ENCODE peak calls at places on chromosomes 11 and 22, in six cellular contexts. One of them, this sample, is unnamed.

GRCh38 chr11:123494195-123495050 is 64.4 kb downstream of the GRAMD1B start:
- DNase-seq in Calu3: no peak
- DNase-seq in OCI-LY7: no peak
- DNase-seq in endodermal cell: peak; percentile 63
- DNase-seq in lower lobe of right lung: no peak
- DNase-seq in dorsolateral prefrontal cortex: no peak
- DNase-seq in this sample: peak; percentile 33

GRCh38 chr11:128590587-128590986 is 3.2 kb upstream of the ETS1 start:
- DNase-seq in Calu3: no peak
- DNase-seq in OCI-LY7: no peak
- DNase-seq in endodermal cell: no peak
- DNase-seq in lower lobe of right lung: no peak
- DNase-seq in dorsolateral prefrontal cortex: no peak
- DNase-seq in this sample: no peak

GRCh38 chr11:57460017-57460755 is at the start of gene RTN4RL2:
- DNase-seq in Calu3: peak; percentile 44
- DNase-seq in OCI-LY7: peak; percentile 73
- DNase-seq in endodermal cell: peak; percentile 89
- DNase-seq in lower lobe of right lung: peak; percentile 61
- DNase-seq in dorsolateral prefrontal cortex: no peak
- DNase-seq in this sample: no peak

GRCh38 chr11:11757871-11758270 is 83.9 kb upstream of the USP47 start:
- DNase-seq in Calu3: no peak
- DNase-seq in OCI-LY7: no peak
- DNase-seq in endodermal cell: no peak
- DNase-seq in lower lobe of right lung: no peak
- DNase-seq in dorsolateral prefrontal cortex: no peak
- DNase-seq in this sample: no peak

GRCh38 chr11:86718999-86719398 is 46.6 kb upstream of the ME3 start:
- DNase-seq in Calu3: no peak
- DNase-seq in OCI-LY7: no peak
- DNase-seq in endodermal cell: no peak
- DNase-seq in lower lobe of right lung: no peak
- DNase-seq in dorsolateral prefrontal cortex: no peak
- DNase-seq in this sample: no peak

GRCh38 chr11:13891911-13892310 is 70.6 kb upstream of the SPON1 start:
- DNase-seq in Calu3: no peak
- DNase-seq in OCI-LY7: peak; percentile 55
- DNase-seq in endodermal cell: no peak
- DNase-seq in lower lobe of right lung: no peak
- DNase-seq in dorsolateral prefrontal cortex: no peak
- DNase-seq in this sample: no peak

GRCh38 chr22:26806445-26807170 is 149.2 kb downstream of the MIAT start:
- DNase-seq in Calu3: no peak
- DNase-seq in OCI-LY7: no peak
- DNase-seq in endodermal cell: no peak
- DNase-seq in lower lobe of right lung: no peak
- DNase-seq in dorsolateral prefrontal cortex: no peak
- DNase-seq in this sample: no peak

GRCh38 chr22:23067023-23067650 is 3.2 kb upstream of the GNAZ start:
- DNase-seq in Calu3: no peak
- DNase-seq in OCI-LY7: no peak
- DNase-seq in endodermal cell: peak; percentile 35
- DNase-seq in lower lobe of right lung: peak; percentile 32
- DNase-seq in dorsolateral prefrontal cortex: peak; percentile 27
- DNase-seq in this sample: no peak

GRCh38 chr11:106446961-106447360 is 369.5 kb downstream of the AASDHPPT start:
- DNase-seq in Calu3: no peak
- DNase-seq in OCI-LY7: no peak
- DNase-seq in endodermal cell: no peak
- DNase-seq in lower lobe of right lung: no peak
- DNase-seq in dorsolateral prefrontal cortex: no peak
- DNase-seq in this sample: no peak

GRCh38 chr22:29528144-29528543 is 25.4 kb downstream of the THOC5 start:
- DNase-seq in Calu3: no peak
- DNase-seq in OCI-LY7: peak; percentile 45
- DNase-seq in endodermal cell: no peak
- DNase-seq in lower lobe of right lung: no peak
- DNase-seq in dorsolateral prefrontal cortex: no peak
- DNase-seq in this sample: no peak

GRCh38 chr22:30969532-30970355 is 679 bp downstream of the TUG1 start:
- DNase-seq in Calu3: peak; percentile 45
- DNase-seq in OCI-LY7: peak; percentile 79
- DNase-seq in endodermal cell: peak; percentile 74
- DNase-seq in lower lobe of right lung: no peak
- DNase-seq in dorsolateral prefrontal cortex: no peak
- DNase-seq in this sample: peak; percentile 1

DNA sequence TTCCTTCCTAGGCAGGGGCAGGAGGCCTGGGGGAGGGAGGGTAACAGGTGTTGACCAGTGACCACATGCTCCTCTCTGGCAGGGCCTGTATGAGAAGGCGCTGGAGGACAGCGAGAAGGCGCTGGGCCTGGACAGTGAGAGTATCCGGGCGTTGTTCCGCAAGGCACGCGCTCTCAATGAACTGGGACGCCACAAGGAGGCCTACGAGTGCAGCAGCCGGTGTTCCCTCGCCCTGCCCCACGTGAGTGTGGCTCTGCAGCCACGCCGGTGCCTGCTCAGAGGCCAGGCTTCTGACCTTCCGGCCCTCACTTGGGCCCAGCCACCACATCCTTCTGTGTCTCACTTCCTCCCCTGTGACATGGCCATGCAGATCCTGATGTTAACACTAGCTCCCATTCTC is 25.8 kb downstream of the ZC3H7B start:
- DNase-seq in Calu3: no peak
- DNase-seq in OCI-LY7: no peak
- DNase-seq in endodermal cell: no peak
- DNase-seq in lower lobe of right lung: no peak
- DNase-seq in dorsolateral prefrontal cortex: peak; percentile 49
- DNase-seq in this sample: no peak
- TF ChIP-seq CTCF in Calu3: no peak
- TF ChIP-seq CTCF in OCI-LY7: no peak
- TF ChIP-seq CTCF in endodermal cell: no peak
- TF ChIP-seq CTCF in lower lobe of right lung: no peak
- TF ChIP-seq CTCF in dorsolateral prefrontal cortex: peak; percentile 66
- TF ChIP-seq CTCF in this sample: no peak

GRCh38 chr11:22627421-22627820 is 1.8 kb upstream of the FANCF start:
- DNase-seq in Calu3: no peak
- DNase-seq in OCI-LY7: no peak
- DNase-seq in endodermal cell: no peak
- DNase-seq in lower lobe of right lung: no peak
- DNase-seq in dorsolateral prefrontal cortex: no peak
- DNase-seq in this sample: no peak

GRCh38 chr11:22626573-22627239 is 1.1 kb upstream of the FANCF start:
- DNase-seq in Calu3: no peak
- DNase-seq in OCI-LY7: peak; percentile 7
- DNase-seq in endodermal cell: no peak
- DNase-seq in lower lobe of right lung: no peak
- DNase-seq in dorsolateral prefrontal cortex: no peak
- DNase-seq in this sample: no peak

GRCh38 chr11:22625448-22626287 is at the start of gene FANCF:
- DNase-seq in Calu3: peak; percentile 92
- DNase-seq in OCI-LY7: peak; percentile 99
- DNase-seq in endodermal cell: peak; percentile 97
- DNase-seq in lower lobe of right lung: peak; percentile 94
- DNase-seq in dorsolateral prefrontal cortex: peak; percentile 89
- DNase-seq in this sample: peak; percentile 99

DNA sequence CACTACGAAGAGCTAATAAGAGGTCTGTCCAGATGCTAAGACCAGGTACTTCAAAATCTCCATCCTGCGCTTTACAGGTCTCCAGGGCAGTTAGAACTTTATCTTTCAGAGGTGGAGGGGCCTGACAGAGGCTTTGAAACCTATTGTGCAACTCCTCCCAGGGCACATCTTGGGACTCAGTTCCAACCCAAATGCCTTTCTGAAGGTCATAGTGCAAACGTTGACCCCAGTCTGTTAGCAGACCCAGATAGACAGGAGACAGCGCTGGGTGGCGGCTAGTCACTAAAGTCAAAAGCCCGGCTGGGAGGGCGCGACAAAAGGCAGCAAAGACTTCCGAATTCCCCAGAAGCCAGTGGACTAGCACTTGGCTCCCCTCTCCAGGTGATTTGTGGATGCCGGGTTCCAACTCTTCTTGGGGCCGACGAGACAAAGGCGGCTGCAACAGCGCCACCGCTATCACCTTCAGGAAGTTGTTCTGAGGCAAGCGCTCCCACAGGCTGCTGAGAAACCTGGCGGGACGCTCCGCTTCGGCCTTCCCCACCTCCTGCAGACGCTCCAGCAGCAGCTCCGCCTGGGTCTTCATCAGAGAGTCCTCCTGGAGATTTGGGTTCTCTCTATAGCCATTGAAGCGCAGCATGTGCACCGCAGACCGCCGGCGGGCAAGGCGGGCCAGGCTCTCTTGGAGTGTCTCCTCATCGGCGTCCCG is 728 bp downstream of the FANCF start:
- DNase-seq in Calu3: peak; percentile 70
- DNase-seq in OCI-LY7: peak; percentile 81
- DNase-seq in endodermal cell: peak; percentile 94
- DNase-seq in lower lobe of right lung: peak; percentile 78
- DNase-seq in dorsolateral prefrontal cortex: peak; percentile 73
- DNase-seq in this sample: peak; percentile 38
- TF ChIP-seq CTCF in Calu3: no peak
- TF ChIP-seq CTCF in OCI-LY7: peak; percentile 77
- TF ChIP-seq CTCF in endodermal cell: peak; percentile 73
- TF ChIP-seq CTCF in lower lobe of right lung: peak; percentile 33
- TF ChIP-seq CTCF in dorsolateral prefrontal cortex: peak; percentile 58
- TF ChIP-seq CTCF in this sample: peak; percentile 74

DNA sequence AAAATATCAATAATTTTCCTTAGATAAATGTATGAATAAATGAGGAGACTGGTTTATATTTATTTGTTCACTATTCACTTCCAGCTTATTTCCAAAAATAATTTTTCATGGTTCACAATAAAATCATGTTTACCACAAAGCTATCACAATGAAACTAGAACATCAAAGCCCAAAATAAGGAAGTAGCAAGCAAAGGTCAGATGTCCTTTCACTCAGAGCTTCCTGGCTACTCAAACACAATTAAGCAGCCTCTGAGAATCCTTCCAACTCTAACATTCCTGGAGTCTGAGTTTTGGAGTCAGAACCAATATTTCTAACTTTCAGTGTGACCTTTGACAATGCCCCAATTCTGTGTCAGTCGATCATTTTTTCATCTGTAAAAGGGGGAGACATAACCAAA is 527.0 kb downstream of the SOX6 start:
- DNase-seq in Calu3: no peak
- DNase-seq in OCI-LY7: peak; percentile 7
- DNase-seq in endodermal cell: no peak
- DNase-seq in lower lobe of right lung: no peak
- DNase-seq in dorsolateral prefrontal cortex: no peak
- DNase-seq in this sample: no peak
- TF ChIP-seq CTCF in Calu3: no peak
- TF ChIP-seq CTCF in OCI-LY7: no peak
- TF ChIP-seq CTCF in endodermal cell: no peak
- TF ChIP-seq CTCF in lower lobe of right lung: no peak
- TF ChIP-seq CTCF in dorsolateral prefrontal cortex: no peak
- TF ChIP-seq CTCF in this sample: no peak

DNA sequence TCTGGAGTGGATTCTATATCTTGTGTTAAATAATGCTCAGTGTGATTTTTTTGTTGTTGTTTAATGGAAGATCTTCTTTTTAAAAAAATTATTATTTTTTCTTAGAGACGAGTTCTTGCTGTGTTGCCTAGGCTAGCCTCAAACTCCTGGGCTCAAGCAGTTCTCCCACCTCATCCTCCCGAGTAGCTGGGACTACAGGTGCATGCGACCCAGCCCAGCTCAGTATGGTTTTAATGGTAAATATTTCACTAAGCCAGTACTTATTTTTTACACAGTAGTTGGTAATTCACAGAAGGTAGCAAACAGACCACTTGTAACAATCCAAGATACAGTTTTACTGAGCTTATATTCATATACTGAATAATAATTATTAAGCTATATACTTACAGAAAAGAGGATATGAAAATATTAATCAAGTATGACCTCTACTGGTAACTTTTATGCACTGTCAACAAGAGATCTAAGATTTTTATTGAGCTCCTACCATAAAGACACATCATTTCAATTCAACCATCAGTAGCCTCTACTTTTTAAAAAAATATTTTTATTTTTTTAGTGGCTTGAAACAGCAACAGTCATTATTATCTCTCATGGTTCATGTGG is 6.1 kb upstream of the CD59 start:
- DNase-seq in Calu3: no peak
- DNase-seq in OCI-LY7: peak; percentile 36
- DNase-seq in endodermal cell: no peak
- DNase-seq in lower lobe of right lung: no peak
- DNase-seq in dorsolateral prefrontal cortex: no peak
- DNase-seq in this sample: no peak
- TF ChIP-seq CTCF in Calu3: peak; percentile 40
- TF ChIP-seq CTCF in OCI-LY7: peak; percentile 88
- TF ChIP-seq CTCF in endodermal cell: peak; percentile 25
- TF ChIP-seq CTCF in lower lobe of right lung: peak; percentile 60
- TF ChIP-seq CTCF in dorsolateral prefrontal cortex: peak; percentile 81
- TF ChIP-seq CTCF in this sample: peak; percentile 84

GRCh38 chr22:32796865-32797573 is 4.5 kb upstream of the TIMP3 start:
- DNase-seq in Calu3: peak; percentile 71
- DNase-seq in OCI-LY7: peak; percentile 43
- DNase-seq in endodermal cell: peak; percentile 87
- DNase-seq in lower lobe of right lung: peak; percentile 71
- DNase-seq in dorsolateral prefrontal cortex: peak; percentile 78
- DNase-seq in this sample: peak; percentile 68
- TF ChIP-seq CTCF in Calu3: peak; percentile 92
- TF ChIP-seq CTCF in OCI-LY7: peak; percentile 89
- TF ChIP-seq CTCF in endodermal cell: peak; percentile 94
- TF ChIP-seq CTCF in lower lobe of right lung: peak; percentile 88
- TF ChIP-seq CTCF in dorsolateral prefrontal cortex: peak; percentile 96
- TF ChIP-seq CTCF in this sample: peak; percentile 95

DNA sequence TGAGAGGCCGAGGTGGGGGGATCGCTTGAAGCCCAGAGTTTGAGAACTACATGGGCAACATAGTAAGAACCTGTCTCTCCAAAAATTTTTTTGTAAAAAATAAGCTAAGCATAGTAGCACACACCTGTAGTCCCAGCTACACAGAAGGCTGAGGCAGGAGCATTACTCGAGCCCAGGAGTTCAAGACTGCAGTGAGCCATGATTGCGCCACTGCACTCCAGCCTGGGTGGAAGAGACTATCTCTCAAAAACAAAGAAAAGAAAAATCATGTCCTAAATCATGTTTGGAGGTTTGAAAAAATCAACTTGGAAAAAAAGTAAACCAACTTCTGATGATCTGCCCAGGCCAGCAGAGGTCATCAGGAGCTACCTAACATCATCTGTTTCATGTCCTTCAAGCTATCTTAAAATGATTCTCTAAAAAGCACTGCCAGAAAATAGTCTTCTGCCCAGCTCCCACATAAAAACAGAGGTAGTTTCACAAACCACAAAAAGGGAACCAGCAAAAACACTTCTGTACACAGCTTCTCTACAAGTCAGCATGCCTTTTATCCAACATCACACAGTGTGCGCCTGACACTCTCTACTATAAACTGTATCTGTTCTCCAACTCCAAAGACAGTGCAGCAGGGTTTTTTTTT is 165.0 kb downstream of the SOX6 start:
- DNase-seq in Calu3: no peak
- DNase-seq in OCI-LY7: peak; percentile 60
- DNase-seq in endodermal cell: no peak
- DNase-seq in lower lobe of right lung: no peak
- DNase-seq in dorsolateral prefrontal cortex: no peak
- DNase-seq in this sample: no peak
- TF ChIP-seq CTCF in Calu3: no peak
- TF ChIP-seq CTCF in OCI-LY7: peak; percentile 65
- TF ChIP-seq CTCF in endodermal cell: peak; percentile 55
- TF ChIP-seq CTCF in lower lobe of right lung: no peak
- TF ChIP-seq CTCF in dorsolateral prefrontal cortex: no peak
- TF ChIP-seq CTCF in this sample: peak; percentile 10

This sample was measured in HFFc6.